ENCODE peak calls at places on chromosomes 12 and 14, in five cellular contexts. U, L, V, W and D are unnamed samples.

GRCh38 chr14:78469947-78470346 is 299.8 kb downstream of the NRXN3 start:
- DNase-seq in U (no peak), L (no peak), V (no peak), W (no peak), D (no peak)

GRCh38 chr12:51171884-51172514 is 936 bp downstream of the TFCP2 start:
- DNase-seq in U (peak), L (no peak), V (no peak), W (peak), D (no peak)

GRCh38 chr12:46585854-46586621 is 213.5 kb upstream of the SLC38A2 start:
- DNase-seq in U (peak), L (peak), V (no peak), W (peak), D (peak)

GRCh38 chr12:25689996-25690501 is 137.0 kb upstream of the LMNTD1 start:
- DNase-seq in U (peak), L (no peak), V (no peak), W (peak), D (peak)

GRCh38 chr12:100512692-100513091 is 39.0 kb downstream of the NR1H4 start:
- DNase-seq in U (no peak), L (no peak), V (no peak), W (no peak), D (no peak)

GRCh38 chr14:101774006-101774755 is 12.7 kb downstream of the PPP2R5C start:
- DNase-seq in U (no peak), L (no peak), V (no peak), W (no peak), D (peak)

GRCh38 chr12:70733385-70733784 is 96.2 kb upstream of the PTPRB start:
- DNase-seq in U (peak), L (peak), V (no peak), W (peak), D (peak)

GRCh38 chr12:24681570-24681969 is 267.3 kb downstream of the BCAT1 start:
- DNase-seq in U (no peak), L (no peak), V (no peak), W (no peak), D (no peak)

GRCh38 chr12:54439521-54440255 is 20.6 kb upstream of the ITGA5 start:
- DNase-seq in U (peak), L (no peak), V (no peak), W (peak), D (no peak)

GRCh38 chr14:22491683-22492483 is 97.1 kb downstream of the DAD1 start:
- DNase-seq in U (no peak), L (no peak), V (no peak), W (no peak), D (no peak)

GRCh38 chr12:89648211-89648930 is 60.3 kb downstream of the ATP2B1 start:
- DNase-seq in U (no peak), L (no peak), V (no peak), W (peak), D (peak)

GRCh38 chr12:52608161-52608560 is 6.9 kb upstream of the KRT72 start:
- DNase-seq in U (no peak), L (no peak), V (no peak), W (no peak), D (no peak)

GRCh38 chr12:32548691-32549412 is 130.2 kb upstream of the DNM1L start:
- DNase-seq in U (peak), L (no peak), V (peak), W (peak), D (no peak)

GRCh38 chr12:116559330-116560080 is at the start of gene MAP1LC3B2:
- DNase-seq in U (no peak), L (no peak), V (peak), W (peak), D (no peak)

GRCh38 chr12:68617160-68617926 is 6.6 kb downstream of the RAP1B start:
- DNase-seq in U (no peak), L (no peak), V (no peak), W (peak), D (no peak)

GRCh38 chr14:45253754-45254300 is 825 bp upstream of the MIS18BP1 start:
- DNase-seq in U (no peak), L (no peak), V (peak), W (no peak), D (no peak)

GRCh38 chr14:30928462-30928861 is 54.1 kb downstream of the COCH start:
- DNase-seq in U (no peak), L (no peak), V (no peak), W (no peak), D (no peak)

GRCh38 chr14:24879661-24880381 is 170.1 kb downstream of the STXBP6 start:
- DNase-seq in U (no peak), L (no peak), V (no peak), W (no peak), D (no peak)

GRCh38 chr12:33061844-33062243 is 165.3 kb upstream of the PKP2 start:
- DNase-seq in U (no peak), L (no peak), V (no peak), W (no peak), D (no peak)

GRCh38 chr12:26118356-26118755 is 6.5 kb downstream of the BHLHE41 start:
- DNase-seq in U (no peak), L (no peak), V (no peak), W (no peak), D (no peak)

GRCh38 chr12:132067182-132067581 is 76.9 kb downstream of the DDX51 start:
- DNase-seq in U (no peak), L (no peak), V (no peak), W (no peak), D (no peak)

GRCh38 chr12:124568431-124569374 is 1.3 kb upstream of the NCOR2 start:
- DNase-seq in U (peak), L (peak), V (peak), W (peak), D (peak)

GRCh38 chr14:36504805-36505192 is 15.2 kb downstream of the NKX2-1 start:
- DNase-seq in U (no peak), L (no peak), V (no peak), W (no peak), D (no peak)

GRCh38 chr12:81128930-81129554 is 51.2 kb downstream of the ACSS3 start:
- DNase-seq in U (peak), L (peak), V (no peak), W (peak), D (peak)

GRCh38 chr12:31572900-31573299 is 18.0 kb downstream of the DENND5B start:
- DNase-seq in U (no peak), L (no peak), V (no peak), W (no peak), D (no peak)

GRCh38 chr12:76158518-76159321 is 74.2 kb upstream of the NAP1L1 start:
- DNase-seq in U (peak), L (peak), V (peak), W (peak), D (peak)

GRCh38 chr12:14618990-14619389 is 51.3 kb upstream of the PLBD1 start:
- DNase-seq in U (peak), L (no peak), V (no peak), W (no peak), D (no peak)

GRCh38 chr12:85765443-85765842 is 70.8 kb downstream of the RASSF9 start:
- DNase-seq in U (peak), L (no peak), V (no peak), W (no peak), D (no peak)

GRCh38 chr12:10293570-10294227 is 14.0 kb upstream of the KLRD1 start:
- DNase-seq in U (no peak), L (no peak), V (no peak), W (no peak), D (no peak)

GRCh38 chr12:24307716-24308335 is 358.4 kb upstream of the SOX5 start:
- DNase-seq in U (no peak), L (no peak), V (no peak), W (no peak), D (no peak)

GRCh38 chr14:72594099-72594901 is 299.6 kb downstream of the DPF3 start:
- DNase-seq in U (no peak), L (no peak), V (no peak), W (no peak), D (no peak)

GRCh38 chr12:645563-646071 is 17.6 kb downstream of the NINJ2 start:
- DNase-seq in U (no peak), L (no peak), V (peak), W (peak), D (no peak)

GRCh38 chr14:100902792-100903191 is 730 bp downstream of the RTL1 start:
- DNase-seq in U (no peak), L (no peak), V (no peak), W (no peak), D (peak)

GRCh38 chr12:26848156-26848825 is 15.3 kb upstream of the ITPR2 start:
- DNase-seq in U (no peak), L (no peak), V (no peak), W (no peak), D (no peak)

GRCh38 chr14:49865431-49865859 is 12.9 kb upstream of the NEMF start:
- DNase-seq in U (peak), L (peak), V (peak), W (peak), D (peak)

GRCh38 chr12:82942963-82943362 is 256.3 kb downstream of the TMTC2 start:
- DNase-seq in U (no peak), L (no peak), V (no peak), W (no peak), D (no peak)

GRCh38 chr12:56487448-56488040 is 417 bp downstream of the GLS2 start:
- DNase-seq in U (peak), L (peak), V (peak), W (no peak), D (peak)

GRCh38 chr12:76375939-76376338 is 27.7 kb upstream of the BBS10 start:
- DNase-seq in U (peak), L (no peak), V (no peak), W (no peak), D (no peak)